ENCODE peak calls at places on chromosomes 4 and X, in six cellular contexts. One of them, this sample, is unnamed. For H3K4me1, the result is how much of the 10 kb centered on the place peaks cover.

GRCh38 chr4:15331930-15332329 is 95.9 kb upstream of the C1QTNF7 start:
- DNase-seq in heart left ventricle: no peak
- DNase-seq in mammary epithelial cell: no peak
- DNase-seq in OCI-LY7: no peak
- DNase-seq in body of pancreas: no peak
- DNase-seq in psoas muscle: no peak
- DNase-seq in this sample: no peak

GRCh38 chrX:126485371-126485770 is 67.2 kb downstream of the DCAF12L1 start:
- DNase-seq in heart left ventricle: no peak
- DNase-seq in mammary epithelial cell: no peak
- DNase-seq in OCI-LY7: no peak
- DNase-seq in body of pancreas: no peak
- DNase-seq in psoas muscle: no peak
- DNase-seq in this sample: peak

GRCh38 chr4:126906466-126906865 is 726.3 kb upstream of the INTU start:
- DNase-seq in heart left ventricle: no peak
- DNase-seq in mammary epithelial cell: no peak
- DNase-seq in OCI-LY7: no peak
- DNase-seq in body of pancreas: no peak
- DNase-seq in psoas muscle: no peak
- DNase-seq in this sample: no peak

GRCh38 chr4:144366425-144366824 is 225.9 kb upstream of the GYPA start:
- DNase-seq in heart left ventricle: no peak
- DNase-seq in mammary epithelial cell: no peak
- DNase-seq in OCI-LY7: no peak
- DNase-seq in body of pancreas: no peak
- DNase-seq in psoas muscle: no peak
- DNase-seq in this sample: no peak

GRCh38 chrX:111164728-111165127 is 68.7 kb downstream of the PAK3 start:
- DNase-seq in heart left ventricle: no peak
- DNase-seq in mammary epithelial cell: no peak
- DNase-seq in OCI-LY7: peak
- DNase-seq in body of pancreas: no peak
- DNase-seq in psoas muscle: no peak
- DNase-seq in this sample: no peak

GRCh38 chr4:84028340-84028739 is 470.8 kb downstream of the NKX6-1 start:
- DNase-seq in heart left ventricle: no peak
- DNase-seq in mammary epithelial cell: no peak
- DNase-seq in OCI-LY7: no peak
- DNase-seq in body of pancreas: no peak
- DNase-seq in psoas muscle: no peak
- DNase-seq in this sample: no peak

GRCh38 chr4:79913581-79913980 is 159.4 kb downstream of the ANTXR2 start:
- DNase-seq in heart left ventricle: no peak
- DNase-seq in mammary epithelial cell: peak
- DNase-seq in OCI-LY7: no peak
- DNase-seq in body of pancreas: no peak
- DNase-seq in psoas muscle: no peak
- DNase-seq in this sample: no peak

GRCh38 chrX:139298437-139298836 is 232.1 kb upstream of the F9 start:
- DNase-seq in heart left ventricle: no peak
- DNase-seq in mammary epithelial cell: no peak
- DNase-seq in OCI-LY7: no peak
- DNase-seq in body of pancreas: no peak
- DNase-seq in psoas muscle: no peak
- DNase-seq in this sample: no peak

GRCh38 chrX:15299945-15300851 is 15.2 kb downstream of the ASB11 start:
- DNase-seq in heart left ventricle: no peak
- DNase-seq in mammary epithelial cell: no peak
- DNase-seq in OCI-LY7: peak
- DNase-seq in body of pancreas: no peak
- DNase-seq in psoas muscle: no peak
- DNase-seq in this sample: no peak

GRCh38 chr4:113636877-113637276 is 124.7 kb downstream of the CAMK2D start:
- DNase-seq in heart left ventricle: no peak
- DNase-seq in mammary epithelial cell: peak
- DNase-seq in OCI-LY7: peak
- DNase-seq in body of pancreas: no peak
- DNase-seq in psoas muscle: no peak
- DNase-seq in this sample: no peak

GRCh38 chrX:39896951-39897740 is 200.6 kb downstream of the BCOR start:
- DNase-seq in heart left ventricle: peak
- DNase-seq in mammary epithelial cell: peak
- DNase-seq in OCI-LY7: no peak
- DNase-seq in body of pancreas: peak
- DNase-seq in psoas muscle: peak
- DNase-seq in this sample: no peak

GRCh38 chrX:85859426-85859825 is 187.9 kb downstream of the CHM start:
- DNase-seq in heart left ventricle: no peak
- DNase-seq in mammary epithelial cell: no peak
- DNase-seq in OCI-LY7: no peak
- DNase-seq in body of pancreas: no peak
- DNase-seq in psoas muscle: no peak
- DNase-seq in this sample: no peak

GRCh38 chrX:48520976-48521352 is 644 bp upstream of the EBP start:
- DNase-seq in heart left ventricle: no peak
- DNase-seq in mammary epithelial cell: no peak
- DNase-seq in OCI-LY7: peak
- DNase-seq in body of pancreas: no peak
- DNase-seq in psoas muscle: no peak
- DNase-seq in this sample: no peak

GRCh38 chr4:80072607-80073361 is at the start of gene ANTXR2:
- DNase-seq in heart left ventricle: peak
- DNase-seq in mammary epithelial cell: peak
- DNase-seq in OCI-LY7: no peak
- DNase-seq in body of pancreas: peak
- DNase-seq in psoas muscle: peak
- DNase-seq in this sample: peak

GRCh38 chr4:181991374-181991773 is 251.8 kb upstream of the TENM3 start:
- DNase-seq in heart left ventricle: no peak
- DNase-seq in mammary epithelial cell: no peak
- DNase-seq in OCI-LY7: no peak
- DNase-seq in body of pancreas: no peak
- DNase-seq in psoas muscle: no peak
- DNase-seq in this sample: no peak

GRCh38 chr4:105061136-105061696 is 85.5 kb upstream of the TET2 start:
- DNase-seq in heart left ventricle: no peak
- DNase-seq in mammary epithelial cell: peak
- DNase-seq in OCI-LY7: peak
- DNase-seq in body of pancreas: no peak
- DNase-seq in psoas muscle: no peak
- DNase-seq in this sample: no peak

GRCh38 chr4:15906024-15906443 is 32.5 kb downstream of the FGFBP1 start:
- DNase-seq in heart left ventricle: peak
- DNase-seq in mammary epithelial cell: peak
- DNase-seq in OCI-LY7: no peak
- DNase-seq in body of pancreas: no peak
- DNase-seq in psoas muscle: no peak
- DNase-seq in this sample: peak

GRCh38 chr4:74840931-74841330 is 46.6 kb upstream of the BTC start:
- DNase-seq in heart left ventricle: no peak
- DNase-seq in mammary epithelial cell: no peak
- DNase-seq in OCI-LY7: no peak
- DNase-seq in body of pancreas: no peak
- DNase-seq in psoas muscle: no peak
- DNase-seq in this sample: no peak

GRCh38 chr4:113499696-113500095 is 261.8 kb downstream of the CAMK2D start:
- DNase-seq in heart left ventricle: no peak
- DNase-seq in mammary epithelial cell: peak
- DNase-seq in OCI-LY7: no peak
- DNase-seq in body of pancreas: no peak
- DNase-seq in psoas muscle: no peak
- DNase-seq in this sample: no peak

GRCh38 chr4:108706289-108706688 is 55.9 kb downstream of the OSTC start:
- DNase-seq in heart left ventricle: no peak
- DNase-seq in mammary epithelial cell: no peak
- DNase-seq in OCI-LY7: no peak
- DNase-seq in body of pancreas: no peak
- DNase-seq in psoas muscle: no peak
- DNase-seq in this sample: no peak

GRCh38 chrX:10176121-10177003 is 19.6 kb downstream of the CLCN4 start:
- DNase-seq in heart left ventricle: no peak
- DNase-seq in mammary epithelial cell: peak
- DNase-seq in OCI-LY7: no peak
- DNase-seq in body of pancreas: peak
- DNase-seq in psoas muscle: no peak
- DNase-seq in this sample: no peak

GRCh38 chr4:2771264-2771663 is 15.1 kb upstream of the TNIP2 start:
- DNase-seq in heart left ventricle: no peak
- DNase-seq in mammary epithelial cell: no peak
- DNase-seq in OCI-LY7: no peak
- DNase-seq in body of pancreas: no peak
- DNase-seq in psoas muscle: peak
- DNase-seq in this sample: no peak

GRCh38 chrX:18983711-18984380 is at the start of gene PHKA2:
- DNase-seq in heart left ventricle: peak
- DNase-seq in mammary epithelial cell: peak
- DNase-seq in OCI-LY7: no peak
- DNase-seq in body of pancreas: peak
- DNase-seq in psoas muscle: peak
- DNase-seq in this sample: peak

GRCh38 chr4:113539408-113539807 is 222.1 kb downstream of the CAMK2D start:
- DNase-seq in heart left ventricle: no peak
- DNase-seq in mammary epithelial cell: peak
- DNase-seq in OCI-LY7: no peak
- DNase-seq in body of pancreas: no peak
- DNase-seq in psoas muscle: no peak
- DNase-seq in this sample: no peak

GRCh38 chr4:84936123-84936522 is 30.4 kb downstream of the WDFY3 start:
- DNase-seq in heart left ventricle: no peak
- DNase-seq in mammary epithelial cell: no peak
- DNase-seq in OCI-LY7: no peak
- DNase-seq in body of pancreas: no peak
- DNase-seq in psoas muscle: no peak
- DNase-seq in this sample: no peak

GRCh38 chr4:27467351-27467750 is 606.7 kb downstream of the STIM2 start:
- DNase-seq in heart left ventricle: no peak
- DNase-seq in mammary epithelial cell: no peak
- DNase-seq in OCI-LY7: no peak
- DNase-seq in body of pancreas: no peak
- DNase-seq in psoas muscle: no peak
- DNase-seq in this sample: no peak

DNA sequence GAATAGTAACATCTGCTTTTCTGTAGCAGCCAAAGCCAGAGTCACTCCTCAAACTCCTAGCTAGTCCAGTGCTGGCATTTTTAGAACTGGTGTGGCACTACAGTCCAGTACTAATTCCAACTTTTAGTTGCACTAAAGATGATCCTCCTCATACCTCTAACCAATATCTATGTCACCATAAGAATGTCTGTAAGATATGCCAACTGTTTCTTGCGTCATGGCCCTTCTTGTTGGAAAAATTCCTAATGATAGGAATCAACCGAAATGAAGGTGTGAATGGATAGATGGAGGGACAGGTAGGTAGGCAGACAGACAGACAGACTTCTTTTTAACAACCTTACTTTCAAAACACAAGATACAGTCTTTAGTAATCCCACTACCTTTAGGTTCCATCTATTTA is 74.6 kb upstream of the PRSS48 start:
- DNase-seq in heart left ventricle: no peak
- DNase-seq in mammary epithelial cell: no peak
- DNase-seq in OCI-LY7: no peak
- DNase-seq in body of pancreas: no peak
- DNase-seq in psoas muscle: no peak
- DNase-seq in this sample: no peak
- H3K4me1 ChIP-seq in heart left ventricle: half or more
- H3K4me1 ChIP-seq in mammary epithelial cell: under half
- H3K4me1 ChIP-seq in OCI-LY7: under half
- H3K4me1 ChIP-seq in body of pancreas: under half
- H3K4me1 ChIP-seq in psoas muscle: under half
- H3K4me1 ChIP-seq in this sample: under half

DNA sequence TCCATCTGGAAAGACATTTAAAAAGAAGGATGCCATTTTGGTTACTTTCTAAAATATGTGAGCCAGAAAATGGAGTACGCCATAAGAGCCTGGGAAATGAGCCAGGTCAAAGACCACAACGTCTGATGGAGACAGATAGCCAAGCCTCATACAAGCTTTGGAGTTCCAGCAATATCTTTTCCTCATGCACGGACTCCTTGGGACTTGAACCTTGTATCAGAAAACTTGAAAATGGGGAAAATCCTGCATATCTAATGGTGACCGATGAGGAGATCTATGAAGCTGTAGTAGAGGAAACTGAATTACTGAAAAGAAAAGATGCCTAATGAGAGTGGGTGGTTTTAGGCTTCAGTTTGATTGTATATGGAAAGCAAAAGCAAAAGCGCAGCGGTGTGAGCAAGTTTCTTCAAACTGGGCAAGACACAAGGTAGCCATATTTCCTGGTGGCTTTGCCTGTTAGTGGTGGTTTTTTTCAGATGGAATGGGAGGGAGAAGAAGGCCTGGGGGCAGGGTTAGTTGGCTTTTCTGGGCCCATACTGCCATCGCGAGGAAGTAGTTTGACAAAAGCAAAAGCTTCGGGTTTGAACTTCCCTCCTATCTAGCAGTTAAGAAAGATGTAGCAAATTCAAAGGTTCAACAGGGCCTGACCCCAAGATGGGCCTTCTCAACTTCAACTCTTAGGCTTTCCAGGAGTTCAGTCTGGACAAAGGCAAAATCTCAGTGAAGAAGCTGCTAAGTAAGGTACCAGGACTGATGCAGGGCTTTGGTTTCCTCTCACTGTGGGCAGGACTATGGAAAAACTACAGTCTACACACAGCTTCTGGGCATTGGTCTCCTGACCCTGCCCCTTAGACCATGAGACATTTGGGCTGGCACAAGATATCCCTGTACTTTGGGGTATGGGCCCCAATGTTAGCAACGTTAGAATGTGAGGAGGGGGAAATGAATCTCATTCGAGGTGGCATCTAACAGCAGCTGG is 210.0 kb upstream of the STK26 start:
- DNase-seq in heart left ventricle: peak
- DNase-seq in mammary epithelial cell: peak
- DNase-seq in OCI-LY7: no peak
- DNase-seq in body of pancreas: no peak
- DNase-seq in psoas muscle: peak
- DNase-seq in this sample: peak
- H3K4me3 ChIP-seq in heart left ventricle: peak
- H3K4me3 ChIP-seq in mammary epithelial cell: peak
- H3K4me3 ChIP-seq in OCI-LY7: no peak
- H3K4me3 ChIP-seq in body of pancreas: no peak
- H3K4me3 ChIP-seq in psoas muscle: peak
- H3K4me3 ChIP-seq in this sample: peak

GRCh38 chrX:13005671-13006473 is 31.0 kb downstream of the TMSB4X start:
- DNase-seq in heart left ventricle: peak
- DNase-seq in mammary epithelial cell: peak
- DNase-seq in OCI-LY7: peak
- DNase-seq in body of pancreas: peak
- DNase-seq in psoas muscle: no peak
- DNase-seq in this sample: no peak
- H3K4me1 ChIP-seq in heart left ventricle: under half
- H3K4me1 ChIP-seq in mammary epithelial cell: half or more
- H3K4me1 ChIP-seq in OCI-LY7: half or more
- H3K4me1 ChIP-seq in body of pancreas: under half
- H3K4me1 ChIP-seq in psoas muscle: under half
- H3K4me1 ChIP-seq in this sample: under half

DNA sequence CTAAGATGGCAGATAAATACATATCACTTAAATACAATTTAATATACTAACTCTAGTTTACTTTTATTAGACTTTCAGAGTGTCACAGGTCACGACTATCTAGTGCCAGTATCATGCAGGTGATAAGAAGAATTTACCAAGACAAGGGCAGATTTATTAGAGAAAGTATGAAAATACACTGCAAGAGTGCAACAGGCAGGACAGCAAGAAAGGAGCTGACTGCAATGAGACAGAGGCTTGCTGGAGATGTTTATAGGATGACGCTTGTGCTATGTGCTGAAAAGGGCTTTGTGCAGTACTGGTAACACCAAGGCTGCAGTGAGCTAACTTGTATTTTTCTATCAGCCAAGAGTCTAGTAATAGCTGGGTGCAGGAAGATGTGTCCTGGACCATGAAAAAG is 96.7 kb upstream of the QRFPR start:
- DNase-seq in heart left ventricle: no peak
- DNase-seq in mammary epithelial cell: no peak
- DNase-seq in OCI-LY7: no peak
- DNase-seq in body of pancreas: no peak
- DNase-seq in psoas muscle: no peak
- DNase-seq in this sample: no peak
- H3K4me3 ChIP-seq in heart left ventricle: no peak
- H3K4me3 ChIP-seq in mammary epithelial cell: no peak
- H3K4me3 ChIP-seq in OCI-LY7: no peak
- H3K4me3 ChIP-seq in body of pancreas: no peak
- H3K4me3 ChIP-seq in psoas muscle: no peak
- H3K4me3 ChIP-seq in this sample: no peak